ENCODE peak calls at places on chromosomes 12 and 14, in four cellular contexts. Y is ovary, U is A549, K is AG04450. V is an unnamed sample. For H3K9me3, the result is how much of the 10 kb centered on the place peaks cover.

GRCh38 chr12:23855813-23856212 is 93.7 kb downstream of the SOX5 start:
- DNase-seq in K (no peak), Y (no peak), U (no peak), V (no peak)

GRCh38 chr14:35326364-35326763 is 34.2 kb downstream of the PSMA6 start:
- DNase-seq in Y (no peak), U (no peak), K (no peak), V (no peak)

GRCh38 chr12:79098530-79098929 is 234.0 kb downstream of the SYT1 start:
- DNase-seq in U (no peak), Y (no peak), K (no peak), V (no peak)

GRCh38 chr14:21780429-21781084 is 106.9 kb upstream of the OR4E1 start:
- DNase-seq in K (no peak), Y (no peak), U (no peak), V (no peak)

GRCh38 chr12:23640754-23641153 is 308.7 kb downstream of the SOX5 start:
- DNase-seq in K (no peak), Y (no peak), U (no peak), V (no peak)

GRCh38 chr14:92607702-92608429 is 94.3 kb downstream of the RIN3 start:
- DNase-seq in K (no peak), U (peak), Y (no peak), V (no peak)

GRCh38 chr14:22469541-22470303 is 119.3 kb downstream of the DAD1 start:
- DNase-seq in U (no peak), Y (no peak), K (no peak), V (no peak)

GRCh38 chr12:96106137-96106536 is 70.8 kb upstream of the LTA4H start:
- DNase-seq in U (no peak), Y (no peak), K (no peak), V (no peak)

GRCh38 chr12:115583591-115583990 is 693.9 kb downstream of the MED13L start:
- DNase-seq in Y (no peak), K (no peak), U (no peak), V (no peak)

GRCh38 chr12:123714302-123714627 is 2.1 kb downstream of the ATP6V0A2 start:
- DNase-seq in Y (no peak), K (no peak), U (no peak), V (no peak)

GRCh38 chr12:78746001-78746400 is 118.6 kb upstream of the SYT1 start:
- DNase-seq in K (no peak), Y (no peak), U (no peak), V (no peak)

GRCh38 chr12:18861287-18861858 is 123.5 kb downstream of the CAPZA3 start:
- DNase-seq in K (no peak), U (peak), Y (no peak), V (no peak)

GRCh38 chr12:113919791-113920190 is 46.3 kb downstream of the RBM19 start:
- DNase-seq in Y (no peak), U (no peak), K (no peak), V (no peak)

GRCh38 chr12:123058980-123059379 is 78.5 kb downstream of the ARL6IP4 start:
- DNase-seq in Y (peak), U (no peak), K (no peak), V (peak)

GRCh38 chr12:132872975-132873421 is 14.4 kb downstream of the CHFR start:
- DNase-seq in Y (no peak), K (no peak), U (no peak), V (no peak)

GRCh38 chr14:92531151-92531873 is 17.7 kb downstream of the RIN3 start:
- DNase-seq in Y (no peak), K (no peak), U (no peak), V (no peak)

GRCh38 chr14:101762530-101763101 is 1.1 kb downstream of the PPP2R5C start:
- DNase-seq in K (no peak), Y (no peak), U (no peak), V (no peak)

GRCh38 chr14:33120341-33120740 is 181.7 kb downstream of the NPAS3 start:
- DNase-seq in U (no peak), K (no peak), Y (no peak), V (peak)

GRCh38 chr14:92004062-92004461 is 35.8 kb downstream of the TRIP11 start:
- DNase-seq in K (no peak), U (no peak), Y (no peak), V (no peak)

GRCh38 chr14:52348796-52349195 is 34.7 kb downstream of the PTGER2 start:
- DNase-seq in U (no peak), K (peak), Y (no peak), V (peak)

GRCh38 chr14:60650382-60650961 is 1.2 kb upstream of the SIX1 start:
- DNase-seq in Y (no peak), K (no peak), U (no peak), V (no peak)
- H3K4me3 ChIP-seq in Y (no peak), K (peak), U (peak), V (peak)

GRCh38 chr14:106227793-106228192 is 701.4 kb downstream of the TMEM121 start:
- DNase-seq in K (no peak), Y (no peak), U (no peak), V (no peak)
- H3K9me3 ChIP-seq in K (under half), Y (under half), U (under half), V (under half)

DNA sequence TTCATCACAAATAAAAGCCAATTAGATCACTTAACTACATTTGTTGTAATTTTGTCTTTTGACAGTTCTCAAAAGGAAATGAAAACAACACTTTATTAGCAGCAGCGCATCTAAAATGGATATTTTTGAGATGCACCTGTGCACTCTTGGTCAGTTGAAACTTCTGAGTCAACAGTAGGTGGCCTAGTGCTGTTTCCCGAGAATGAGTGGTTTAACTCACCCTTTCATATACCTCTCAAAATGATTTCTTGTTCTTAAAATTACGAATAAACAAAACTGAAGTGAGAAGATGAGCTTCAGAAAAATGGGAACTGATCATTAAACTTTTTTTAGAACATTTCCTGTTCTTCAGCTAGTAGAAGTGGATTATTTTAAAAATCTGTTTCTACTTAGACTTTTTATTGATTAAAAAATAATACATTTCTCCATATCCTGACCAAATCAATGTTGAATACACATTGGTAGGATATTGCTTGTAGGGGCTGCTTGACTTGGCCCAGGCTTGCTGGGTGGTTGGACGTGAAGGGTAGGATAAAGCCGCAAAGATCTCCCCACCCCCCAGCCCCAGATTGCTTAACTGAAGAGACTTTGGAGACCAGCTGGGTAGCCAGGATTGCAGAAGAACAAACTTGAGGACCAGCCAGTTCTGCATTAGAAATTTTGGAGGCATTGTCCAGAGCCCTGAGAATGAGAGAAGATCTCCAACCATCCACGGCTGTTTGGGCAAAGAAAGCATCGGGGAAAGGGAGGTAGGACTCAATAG is 22.3 kb upstream of the STK38L start:
- DNase-seq in U (no peak), Y (no peak), K (no peak), V (no peak)
- H3K4me3 ChIP-seq in U (no peak), Y (no peak), K (no peak), V (no peak)

GRCh38 chr12:47610847-47611246 is 95.0 kb downstream of the RPAP3 start:
- DNase-seq in Y (no peak), K (no peak), U (no peak), V (no peak)
- H3K9me3 ChIP-seq in Y (under half), K (under half), U (half or more), V (under half)

GRCh38 chr12:121839993-121840761 is 18.5 kb downstream of the HPD start:
- DNase-seq in Y (no peak), U (no peak), K (no peak), V (no peak)
- H3K4me3 ChIP-seq in Y (peak), U (peak), K (peak), V (peak)

V was measured in MG63.